ENCODE peak calls at places on chromosome 3, in five cellular contexts. K is breast epithelium, B is HepG2, Z is prostate gland, I is stomach. Q is an unnamed sample.

GRCh38 chr3:126107203-126107939 is 23.4 kb upstream of the SLC41A3 start:
- DNase-seq in K (peak), B (no peak), Z (no peak), I (no peak), Q (no peak)

GRCh38 chr3:13580256-13581023 is 31.5 kb downstream of the FBLN2 start:
- DNase-seq in K (peak), B (peak), Z (peak), I (no peak), Q (no peak)

GRCh38 chr3:116413319-116413718 is 32.0 kb downstream of the LSAMP start:
- DNase-seq in K (no peak), B (no peak), Z (no peak), I (no peak), Q (no peak)

GRCh38 chr3:186638259-186638658 is 1.9 kb upstream of the FETUB start:
- DNase-seq in K (no peak), B (no peak), Z (no peak), I (no peak), Q (no peak)

GRCh38 chr3:127618891-127619290 is 10.1 kb upstream of the PODXL2 start:
- DNase-seq in K (no peak), B (no peak), Z (no peak), I (no peak), Q (no peak)

GRCh38 chr3:22353126-22353525 is 602.1 kb upstream of the ZNF385D start:
- DNase-seq in K (no peak), B (no peak), Z (no peak), I (no peak), Q (no peak)

GRCh38 chr3:128945878-128946175 is 48.0 kb downstream of the CFAP92 start:
- DNase-seq in K (no peak), B (no peak), Z (no peak), I (no peak), Q (no peak)

GRCh38 chr3:33392703-33393125 is 47.5 kb downstream of the UBP1 start:
- DNase-seq in K (no peak), B (no peak), Z (no peak), I (no peak), Q (no peak)

GRCh38 chr3:10707984-10708868 is 107.8 kb upstream of the SLC6A11 start:
- DNase-seq in K (no peak), B (no peak), Z (no peak), I (no peak), Q (no peak)

GRCh38 chr3:48662140-48662752 is 440 bp downstream of the CELSR3 start:
- DNase-seq in K (no peak), B (no peak), Z (no peak), I (no peak), Q (no peak)

GRCh38 chr3:13416002-13416793 is 3.9 kb downstream of the NUP210 start:
- DNase-seq in K (no peak), B (no peak), Z (no peak), I (no peak), Q (no peak)

GRCh38 chr3:112437146-112438022 is 61.9 kb downstream of the BTLA start:
- DNase-seq in K (no peak), B (peak), Z (no peak), I (no peak), Q (no peak)

GRCh38 chr3:186520957-186521842 is 23.0 kb downstream of the CRYGS start:
- DNase-seq in K (no peak), B (no peak), Z (no peak), I (no peak), Q (no peak)

GRCh38 chr3:97971679-97972567 is at the start of gene RIOX2:
- DNase-seq in K (peak), B (peak), Z (peak), I (peak), Q (peak)

GRCh38 chr3:177882124-177882648 is 654.0 kb upstream of the KCNMB2 start:
- DNase-seq in K (no peak), B (no peak), Z (no peak), I (no peak), Q (no peak)

GRCh38 chr3:139537325-139537724 is 2.2 kb downstream of the RBP1 start:
- DNase-seq in K (no peak), B (peak), Z (no peak), I (no peak), Q (no peak)

GRCh38 chr3:8658326-8659212 is 14.0 kb upstream of the SSUH2 start:
- DNase-seq in K (peak), B (peak), Z (peak), I (peak), Q (no peak)

GRCh38 chr3:48426401-48426909 is 3.4 kb downstream of the PLXNB1 start:
- DNase-seq in K (no peak), B (no peak), Z (no peak), I (no peak), Q (no peak)

GRCh38 chr3:29313074-29313473 is 32.2 kb downstream of the RBMS3 start:
- DNase-seq in K (no peak), B (no peak), Z (no peak), I (no peak), Q (no peak)

GRCh38 chr3:65401359-65401810 is 637.3 kb downstream of the MAGI1 start:
- DNase-seq in K (no peak), B (no peak), Z (no peak), I (no peak), Q (no peak)

GRCh38 chr3:61417352-61417751 is 144.0 kb upstream of the PTPRG start:
- DNase-seq in K (no peak), B (no peak), Z (no peak), I (no peak), Q (no peak)

GRCh38 chr3:116339441-116340028 is 105.8 kb downstream of the LSAMP start:
- DNase-seq in K (no peak), B (no peak), Z (peak), I (no peak), Q (no peak)

GRCh38 chr3:115187149-115187757 is 40.2 kb upstream of the ZBTB20 start:
- DNase-seq in K (no peak), B (no peak), Z (no peak), I (no peak), Q (no peak)

GRCh38 chr3:105866656-105867653 is 1.9 kb downstream of the CBLB start:
- DNase-seq in K (no peak), B (peak), Z (no peak), I (no peak), Q (no peak)

GRCh38 chr3:67015702-67016500 is 17.8 kb downstream of the KBTBD8 start:
- DNase-seq in K (no peak), B (no peak), Z (no peak), I (no peak), Q (no peak)

GRCh38 chr3:130935761-130936160 is 41.9 kb downstream of the ATP2C1 start:
- DNase-seq in K (no peak), B (no peak), Z (no peak), I (no peak), Q (no peak)

GRCh38 chr3:55405436-55405835 is 81.7 kb downstream of the WNT5A start:
- DNase-seq in K (no peak), B (no peak), Z (no peak), I (no peak), Q (no peak)

GRCh38 chr3:126509565-126510322 is 7.8 kb downstream of the UROC1 start:
- DNase-seq in K (no peak), B (no peak), Z (no peak), I (no peak), Q (peak)

GRCh38 chr3:135310317-135310716 is 515.3 kb downstream of the EPHB1 start:
- DNase-seq in K (no peak), B (no peak), Z (no peak), I (no peak), Q (no peak)

GRCh38 chr3:65732060-65732933 is 306.4 kb downstream of the MAGI1 start:
- DNase-seq in K (no peak), B (peak), Z (peak), I (no peak), Q (no peak)

GRCh38 chr3:72391659-72392058 is 456.6 kb downstream of the SHQ1 start:
- DNase-seq in K (no peak), B (no peak), Z (no peak), I (no peak), Q (no peak)

GRCh38 chr3:143885803-143886427 is 37.6 kb upstream of the SLC9A9 start:
- DNase-seq in K (no peak), B (peak), Z (peak), I (no peak), Q (no peak)

GRCh38 chr3:100264242-100264641 is 3.5 kb downstream of the TBC1D23 start:
- DNase-seq in K (no peak), B (no peak), Z (no peak), I (no peak), Q (no peak)

GRCh38 chr3:157087398-157088132 is 72.4 kb downstream of the CCNL1 start:
- DNase-seq in K (no peak), B (no peak), Z (no peak), I (no peak), Q (no peak)

GRCh38 chr3:23752126-23752525 is 53.6 kb upstream of the UBE2E1 start:
- DNase-seq in K (no peak), B (no peak), Z (no peak), I (no peak), Q (no peak)

GRCh38 chr3:46463120-46463867 is 1.4 kb downstream of the LTF start:
- DNase-seq in K (no peak), B (no peak), Z (no peak), I (no peak), Q (peak)

GRCh38 chr3:53196575-53197407 is 35.8 kb downstream of the PRKCD start:
- DNase-seq in K (no peak), B (peak), Z (no peak), I (no peak), Q (no peak)

GRCh38 chr3:13235079-13235478 is 161.8 kb upstream of the IQSEC1 start:
- DNase-seq in K (no peak), B (no peak), Z (no peak), I (no peak), Q (no peak)

GRCh38 chr3:195221015-195221853 is 49.7 kb downstream of the XXYLT1 start:
- DNase-seq in K (no peak), B (no peak), Z (no peak), I (no peak), Q (peak)

GRCh38 chr3:4528802-4529201 is 35.7 kb downstream of the ITPR1 start:
- DNase-seq in K (no peak), B (no peak), Z (no peak), I (no peak), Q (no peak)

GRCh38 chr3:57848177-57848738 is 92.1 kb downstream of the SLMAP start:
- DNase-seq in K (no peak), B (no peak), Z (no peak), I (no peak), Q (no peak)
- H3K4me3 ChIP-seq in K (no peak), B (no peak), Z (no peak), I (no peak), Q (no peak)

GRCh38 chr3:49787182-49787464 is 781 bp upstream of the IP6K1 start:
- DNase-seq in K (no peak), B (no peak), Z (no peak), I (no peak), Q (no peak)

GRCh38 chr3:49787536-49787935 is 1.2 kb upstream of the IP6K1 start:
- DNase-seq in K (no peak), B (no peak), Z (no peak), I (no peak), Q (peak)

GRCh38 chr3:49788056-49788455 is 1.7 kb upstream of the IP6K1 start:
- DNase-seq in K (no peak), B (no peak), Z (no peak), I (no peak), Q (no peak)

GRCh38 chr3:49786357-49787181 is at the start of gene IP6K1:
- DNase-seq in K (peak), B (peak), Z (peak), I (peak), Q (peak)

DNA sequence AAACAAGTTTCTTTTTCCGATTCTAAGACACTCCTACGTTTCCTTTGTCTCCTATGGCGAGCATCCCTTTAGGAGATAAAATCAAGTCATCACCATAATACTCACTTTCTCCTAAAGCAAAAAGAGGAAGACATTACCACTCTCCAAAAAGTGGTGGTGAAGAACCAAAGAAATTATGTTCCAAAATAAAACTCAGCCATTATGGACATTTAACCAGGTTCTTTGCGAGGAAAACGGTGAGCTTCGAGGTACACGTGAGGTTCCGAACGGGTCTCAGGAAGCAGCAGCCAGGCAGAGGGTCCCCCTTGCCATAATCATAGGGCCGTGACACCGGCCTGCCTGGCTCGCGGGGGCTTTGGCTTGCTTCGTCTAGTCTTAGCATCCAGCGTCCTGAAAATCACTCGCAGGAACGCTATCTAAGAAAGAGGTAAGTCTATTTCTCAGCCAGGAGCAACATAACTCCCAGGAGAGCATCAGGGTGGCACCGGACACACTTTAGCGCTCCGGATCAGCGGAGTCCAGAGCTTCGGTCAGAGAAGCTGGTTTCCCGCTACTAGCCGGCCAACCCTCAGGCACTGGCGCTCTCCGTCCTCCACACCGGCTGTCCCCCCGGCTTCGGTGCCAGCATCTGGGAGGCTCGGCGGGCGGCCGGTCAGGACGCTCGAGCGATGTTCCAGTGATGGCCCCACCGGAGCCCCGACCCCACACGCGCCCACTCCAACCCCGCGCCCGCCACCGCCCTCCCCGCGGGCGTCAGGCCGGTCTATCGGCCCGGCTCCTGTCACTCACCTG is 581 bp downstream of the IP6K1 start:
- DNase-seq in K (peak), B (no peak), Z (peak), I (peak), Q (no peak)
- TF ChIP-seq POLR2AphosphoS5 in K (no peak), B (no peak), Z (no peak), I (no peak), Q (no peak)

DNA sequence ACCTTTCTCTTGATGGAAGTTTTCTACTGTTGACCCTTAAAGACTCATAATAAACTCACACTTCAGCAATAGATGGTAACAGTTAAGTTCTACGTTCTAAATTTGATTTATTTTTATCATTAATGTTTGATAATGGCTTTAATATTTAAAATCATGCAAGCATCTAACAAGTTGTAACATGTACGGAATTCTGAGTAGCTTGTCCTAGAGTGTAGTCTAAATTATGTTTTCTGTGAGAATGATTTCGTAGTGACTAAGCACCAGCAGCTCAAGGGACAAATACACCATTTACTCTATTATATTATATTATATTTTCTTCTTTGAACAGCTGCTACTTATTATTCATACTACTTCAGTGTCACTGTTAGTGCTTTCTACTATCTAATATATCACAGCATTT is 345.6 kb downstream of the NLGN1 start:
- DNase-seq in K (no peak), B (no peak), Z (no peak), I (no peak), Q (no peak)
- TF ChIP-seq POLR2A in K (no peak), B (no peak), Z (no peak), I (no peak), Q (no peak)

DNA sequence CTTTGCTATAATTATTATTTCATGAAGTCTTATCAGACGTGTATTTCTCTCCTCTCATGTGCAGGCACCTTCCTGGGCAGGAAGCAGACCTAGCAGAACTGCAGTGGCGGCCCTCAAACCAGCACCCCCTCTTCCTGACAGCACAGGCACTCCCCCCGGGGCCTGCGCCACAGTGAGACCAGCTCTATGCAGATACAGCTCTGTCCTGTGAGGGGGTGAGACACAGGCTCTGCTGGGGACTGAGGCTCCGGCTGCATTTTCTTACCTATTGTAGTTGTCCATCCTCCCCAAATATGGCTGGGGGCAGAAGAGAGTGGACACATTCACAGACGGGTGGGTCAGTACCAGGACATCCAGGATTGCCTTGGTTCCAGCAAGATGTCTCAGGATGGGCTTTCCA is 5.0 kb downstream of the CISH start:
- DNase-seq in K (no peak), B (no peak), Z (no peak), I (no peak), Q (no peak)
- H3K4me3 ChIP-seq in K (no peak), B (no peak), Z (no peak), I (peak), Q (no peak)